ENCODE peak calls at places on chromosomes 11 and 22, in four cellular contexts. One of them, this sample, is unnamed.

GRCh38 chr11:1767399-1768140 is 3.8 kb upstream of the CTSD start:
- DNase-seq in GM13977: no peak
- DNase-seq in GM20000: no peak
- DNase-seq in brain microvascular endothelial cell: no peak
- DNase-seq in this sample: no peak

GRCh38 chr11:17927643-17928343 is 85.1 kb downstream of the SERGEF start:
- DNase-seq in GM20000: no peak
- DNase-seq in GM13977: no peak
- DNase-seq in brain microvascular endothelial cell: no peak
- DNase-seq in this sample: no peak

GRCh38 chr11:124759268-124760204 is 2.6 kb downstream of the ESAM start:
- DNase-seq in brain microvascular endothelial cell: no peak
- DNase-seq in GM13977: peak
- DNase-seq in GM20000: peak
- DNase-seq in this sample: peak

GRCh38 chr22:20449819-20450550 is 12.4 kb upstream of the SCARF2 start:
- DNase-seq in GM20000: no peak
- DNase-seq in GM13977: no peak
- DNase-seq in brain microvascular endothelial cell: no peak
- DNase-seq in this sample: no peak

GRCh38 chr11:117107701-117108590 is 9.7 kb upstream of the SIK3 start:
- DNase-seq in GM20000: no peak
- DNase-seq in brain microvascular endothelial cell: no peak
- DNase-seq in GM13977: no peak
- DNase-seq in this sample: no peak

GRCh38 chr11:11968511-11969280 is 39.7 kb downstream of the DKK3 start:
- DNase-seq in GM20000: no peak
- DNase-seq in GM13977: peak
- DNase-seq in brain microvascular endothelial cell: no peak
- DNase-seq in this sample: no peak

GRCh38 chr22:30871391-30872281 is 96.9 kb downstream of the MORC2 start:
- DNase-seq in GM20000: no peak
- DNase-seq in brain microvascular endothelial cell: no peak
- DNase-seq in GM13977: no peak
- DNase-seq in this sample: no peak

GRCh38 chr11:71914127-71914526 is 14.3 kb downstream of the XNDC1N start:
- DNase-seq in brain microvascular endothelial cell: no peak
- DNase-seq in GM20000: no peak
- DNase-seq in GM13977: no peak
- DNase-seq in this sample: no peak

GRCh38 chr11:111069076-111069475 is 176.4 kb upstream of the POU2AF2 start:
- DNase-seq in GM20000: no peak
- DNase-seq in GM13977: no peak
- DNase-seq in brain microvascular endothelial cell: peak
- DNase-seq in this sample: no peak

GRCh38 chr11:71977743-71978418 is 20.8 kb upstream of the IL18BP start:
- DNase-seq in brain microvascular endothelial cell: peak
- DNase-seq in GM13977: peak
- DNase-seq in GM20000: no peak
- DNase-seq in this sample: peak

GRCh38 chr11:65700377-65700776 is 11.7 kb upstream of the KAT5 start:
- DNase-seq in brain microvascular endothelial cell: no peak
- DNase-seq in GM20000: no peak
- DNase-seq in GM13977: no peak
- DNase-seq in this sample: no peak

DNA sequence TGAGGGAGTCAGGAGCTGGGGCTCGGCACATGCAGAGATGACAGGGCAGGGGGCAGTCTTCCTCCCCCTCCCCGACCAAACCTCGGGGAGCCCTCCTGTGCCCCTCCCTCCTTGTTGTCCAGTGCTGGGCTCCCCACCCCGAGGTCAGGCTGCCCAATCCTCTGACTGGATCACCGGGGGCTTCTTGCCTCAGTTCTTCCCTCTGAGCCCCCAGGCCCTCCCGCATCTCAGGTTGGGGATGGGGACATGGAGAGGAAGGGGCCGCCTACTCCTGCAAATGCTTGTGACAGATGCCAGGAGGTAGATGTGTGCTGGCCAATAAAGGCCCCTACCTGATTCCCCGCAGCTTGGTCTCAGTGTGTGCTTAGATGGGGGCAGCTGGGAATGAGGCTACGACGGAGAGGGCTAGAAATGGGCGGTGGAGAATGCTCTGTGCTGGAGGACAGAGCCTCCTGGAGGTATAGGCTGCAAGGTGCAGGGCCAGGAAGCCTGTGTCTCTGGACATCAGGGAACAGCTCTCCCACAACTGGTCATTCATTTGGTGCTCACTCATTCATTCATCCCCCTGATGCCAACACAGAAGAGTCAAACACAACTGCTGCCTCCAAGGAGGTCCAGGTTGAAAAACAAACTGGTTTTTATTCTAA is 8.4 kb downstream of the RHBDD3 start:
- DNase-seq in brain microvascular endothelial cell: no peak
- DNase-seq in GM13977: no peak
- DNase-seq in GM20000: no peak
- DNase-seq in this sample: peak
- TF ChIP-seq CTCF in brain microvascular endothelial cell: peak
- TF ChIP-seq CTCF in GM13977: no peak
- TF ChIP-seq CTCF in GM20000: no peak
- TF ChIP-seq CTCF in this sample: no peak

GRCh38 chr22:17302616-17303015 is 66.6 kb upstream of the CECR2 start:
- DNase-seq in GM13977: no peak
- DNase-seq in brain microvascular endothelial cell: no peak
- DNase-seq in GM20000: no peak
- DNase-seq in this sample: no peak
- TF ChIP-seq CTCF in GM13977: no peak
- TF ChIP-seq CTCF in brain microvascular endothelial cell: no peak
- TF ChIP-seq CTCF in GM20000: no peak
- TF ChIP-seq CTCF in this sample: no peak

GRCh38 chr11:133064152-133064877 is 468.0 kb downstream of the OPCML start:
- DNase-seq in brain microvascular endothelial cell: peak
- DNase-seq in GM20000: peak
- DNase-seq in GM13977: no peak
- DNase-seq in this sample: peak
- TF ChIP-seq CTCF in brain microvascular endothelial cell: peak
- TF ChIP-seq CTCF in GM20000: no peak
- TF ChIP-seq CTCF in GM13977: peak
- TF ChIP-seq CTCF in this sample: peak

DNA sequence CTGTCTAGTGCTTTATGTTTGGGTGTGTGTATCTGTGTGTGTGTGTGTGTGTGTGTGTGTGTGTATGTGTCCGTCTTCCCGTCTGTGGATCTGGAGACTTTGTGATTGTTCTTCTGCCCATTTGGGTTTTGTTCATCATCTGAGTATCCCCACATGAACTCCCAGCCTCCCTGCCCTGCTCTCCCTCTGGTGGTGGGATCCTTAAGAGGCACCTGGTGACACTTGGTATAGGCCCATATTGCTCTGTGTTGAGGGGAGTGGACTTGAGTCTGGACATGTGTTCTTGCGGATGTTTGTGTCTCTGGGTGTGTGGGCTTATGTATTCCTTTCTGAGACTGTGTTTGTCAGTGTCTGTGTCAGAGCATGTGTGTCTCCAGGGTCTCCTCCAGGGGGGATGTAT is 15.3 kb downstream of the RCOR2 start:
- DNase-seq in GM20000: no peak
- DNase-seq in GM13977: no peak
- DNase-seq in brain microvascular endothelial cell: no peak
- DNase-seq in this sample: no peak
- TF ChIP-seq CTCF in GM20000: no peak
- TF ChIP-seq CTCF in GM13977: peak
- TF ChIP-seq CTCF in brain microvascular endothelial cell: peak
- TF ChIP-seq CTCF in this sample: no peak

GRCh38 chr22:35454416-35455054 is 54.6 kb downstream of the MCM5 start:
- DNase-seq in GM13977: no peak
- DNase-seq in brain microvascular endothelial cell: no peak
- DNase-seq in GM20000: no peak
- DNase-seq in this sample: no peak
- TF ChIP-seq CTCF in GM13977: no peak
- TF ChIP-seq CTCF in brain microvascular endothelial cell: no peak
- TF ChIP-seq CTCF in GM20000: no peak
- TF ChIP-seq CTCF in this sample: no peak

This sample was measured in GM13976.